ENCODE peak calls at places on chromosome 20, in five cellular contexts. M is K562, E is HepG2, F is SK-N-SH, L is GM12878. W is an unnamed sample.

GRCh38 chr20:58888521-58889333 is 36.2 kb downstream of the GNAS start:
- DNase-seq in M (peak; percentile 79), E (peak; percentile 76), L (no peak), F (peak; percentile 87), W (peak; percentile 72)

GRCh38 chr20:44405246-44405645 is 49.7 kb downstream of the HNF4A start:
- DNase-seq in M (no peak), F (peak; percentile 52), E (no peak), L (no peak), W (no peak)

GRCh38 chr20:24978493-24978892 is 14.1 kb downstream of the APMAP start:
- DNase-seq in M (no peak), F (no peak), E (no peak), L (no peak), W (no peak)

GRCh38 chr20:15699431-15700146 is 873.7 kb downstream of the KIF16B start:
- DNase-seq in L (no peak), F (no peak), M (no peak), E (no peak), W (no peak)

GRCh38 chr20:38658879-38659612 is 57.4 kb downstream of the ARHGAP40 start:
- DNase-seq in L (no peak), M (peak; percentile 66), F (peak; percentile 45), E (peak; percentile 60), W (no peak)

GRCh38 chr20:3250091-3250504 is 11.1 kb upstream of the SLC4A11 start:
- DNase-seq in L (no peak), E (peak; percentile 88), F (no peak), M (peak; percentile 68), W (no peak)

GRCh38 chr20:2778602-2779321 is 21.7 kb downstream of the CPXM1 start:
- DNase-seq in F (no peak), L (no peak), E (no peak), M (no peak), W (no peak)

GRCh38 chr20:57993738-57994431 is 234.6 kb downstream of the ANKRD60 start:
- DNase-seq in E (no peak), L (no peak), F (no peak), M (no peak), W (no peak)

GRCh38 chr20:7673841-7674240 is 266.4 kb downstream of the HAO1 start:
- DNase-seq in F (no peak), M (no peak), L (no peak), E (no peak), W (no peak)

GRCh38 chr20:25270829-25271251 is 23.0 kb downstream of the PYGB start:
- DNase-seq in F (no peak), L (no peak), M (no peak), E (no peak), W (no peak)

GRCh38 chr20:25525857-25526256 is 59.5 kb downstream of the NINL start:
- DNase-seq in F (no peak), L (no peak), E (peak; percentile 97), M (no peak), W (peak; percentile 98)

GRCh38 chr20:56440346-56441007 is 27.9 kb upstream of the RTF2 start:
- DNase-seq in F (no peak), M (no peak), E (no peak), L (peak; percentile 58), W (no peak)

GRCh38 chr20:52105045-52105572 is 86.5 kb downstream of the ZFP64 start:
- DNase-seq in E (no peak), M (no peak), L (no peak), F (peak; percentile 48), W (peak; percentile 26)

GRCh38 chr20:12966468-12967085 is 42.2 kb upstream of the SPTLC3 start:
- DNase-seq in L (no peak), F (no peak), E (peak; percentile 65), M (no peak), W (peak; percentile 63)

GRCh38 chr20:25276533-25277050 is 28.7 kb downstream of the PYGB start:
- DNase-seq in M (no peak), E (no peak), F (no peak), L (no peak), W (no peak)

GRCh38 chr20:51042657-51043247 is 19.8 kb upstream of the KCNG1 start:
- DNase-seq in F (no peak), M (no peak), L (no peak), E (peak; percentile 54), W (no peak)

GRCh38 chr20:31837896-31838397 is 7.5 kb downstream of the FOXS1 start:
- DNase-seq in L (no peak), E (no peak), M (peak; percentile 57), F (no peak), W (peak; percentile 19)
- TF ChIP-seq USF2 in L (no peak), E (no peak), M (no peak), F (no peak), W (no peak)

DNA sequence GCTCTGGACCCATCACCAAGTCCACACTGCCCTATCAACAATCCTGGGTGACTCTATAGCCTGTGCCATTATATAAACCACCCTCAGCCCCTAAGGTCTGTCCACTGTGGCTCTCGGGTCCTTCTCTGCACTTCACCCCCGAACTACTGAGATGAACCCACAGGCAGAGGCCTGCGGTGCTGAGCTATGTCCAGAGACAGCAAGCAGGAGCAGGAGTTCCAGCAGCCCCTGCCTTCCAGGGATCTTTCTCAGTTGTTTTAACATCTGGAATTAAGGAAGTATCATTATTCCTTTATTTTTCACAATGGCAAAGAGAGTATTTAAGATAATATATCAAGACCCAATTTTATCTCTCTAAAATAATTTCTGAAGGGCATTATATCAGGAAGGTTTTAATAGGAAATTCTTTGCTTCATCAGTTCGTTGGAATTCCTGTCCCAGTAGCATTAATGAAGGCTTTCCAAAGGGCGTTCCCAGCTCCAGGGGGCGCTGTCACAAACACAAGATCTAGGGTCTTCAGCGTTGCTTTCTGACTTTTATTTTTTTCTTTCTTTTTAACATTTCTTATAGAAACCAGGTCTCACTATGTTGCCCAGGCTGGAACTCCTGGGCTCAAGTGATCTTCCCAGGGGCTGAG is 27.3 kb downstream of the RRBP1 start:
- DNase-seq in F (peak; percentile 52), M (peak; percentile 44), E (peak; percentile 53), L (no peak), W (peak; percentile 52)
- TF ChIP-seq MXI1 in F (no peak), M (no peak), E (no peak), L (no peak), W (no peak)

DNA sequence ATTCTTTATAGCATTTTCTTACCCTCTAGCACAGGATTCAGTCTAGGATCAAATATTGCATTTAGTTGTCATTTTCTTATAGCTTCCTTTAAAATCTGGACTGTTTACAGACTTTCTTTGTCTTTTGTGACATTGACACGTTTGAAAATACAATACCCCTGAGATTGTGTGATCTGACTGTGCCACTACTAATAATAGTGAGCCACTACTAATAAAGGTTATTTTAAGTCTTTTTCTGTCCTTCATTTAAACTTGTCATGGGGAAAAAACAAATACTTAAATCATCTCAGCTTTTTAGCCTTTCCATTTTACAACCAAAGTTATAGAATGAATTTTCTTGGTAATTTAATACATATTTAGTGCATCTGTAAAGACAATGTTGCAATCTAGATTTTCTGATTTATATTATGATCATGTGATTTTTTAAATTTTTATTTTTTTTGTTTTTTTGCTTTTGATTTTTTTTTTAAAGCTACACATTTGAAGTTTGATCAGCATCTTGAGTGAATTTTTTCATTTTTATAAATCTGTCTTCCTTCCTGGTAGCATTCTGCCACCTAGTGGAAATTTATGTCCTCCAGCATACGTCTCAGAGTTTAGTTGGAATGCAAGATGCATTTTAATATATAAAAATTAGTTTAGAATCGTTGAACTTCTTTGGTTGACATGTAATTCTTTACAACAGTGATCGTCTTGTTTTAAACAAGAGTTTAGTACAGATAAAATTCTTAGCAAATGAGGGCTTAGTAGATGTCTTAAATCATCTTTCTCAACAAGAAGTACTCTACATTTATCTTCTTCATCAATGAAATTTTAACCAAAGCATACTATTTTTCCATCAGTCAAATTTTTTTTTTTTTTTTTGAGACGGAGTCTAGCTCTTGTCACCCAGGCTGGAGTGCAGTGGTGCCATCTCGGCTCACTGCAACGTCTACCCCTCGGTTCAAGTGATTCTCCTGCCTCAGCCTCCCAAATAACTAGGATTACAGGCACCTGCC is 119.4 kb downstream of the NCOA3 start:
- DNase-seq in M (peak; percentile 63), L (peak; percentile 32), F (peak; percentile 39), E (peak; percentile 66), W (peak; percentile 82)
- TF ChIP-seq USF2 in M (no peak), L (no peak), F (no peak), E (no peak), W (no peak)

GRCh38 chr20:19688031-19688806 is 69.8 kb upstream of the RIN2 start:
- DNase-seq in E (peak; percentile 63), L (no peak), M (peak; percentile 7), F (peak; percentile 47), W (peak; percentile 92)
- TF ChIP-seq MXI1 in E (no peak), L (no peak), M (no peak), F (no peak), W (peak; percentile 56)

GRCh38 chr20:63224272-63225081 is 8.5 kb upstream of the YTHDF1 start:
- DNase-seq in E (peak; percentile 56), L (no peak), F (peak; percentile 78), M (peak; percentile 56), W (peak; percentile 44)

GRCh38 chr20:63223826-63224207 is 7.9 kb upstream of the YTHDF1 start:
- DNase-seq in M (no peak), L (no peak), F (no peak), E (no peak), W (no peak)

GRCh38 chr20:63225082-63225454 is 9.1 kb upstream of the YTHDF1 start:
- DNase-seq in L (no peak), M (no peak), F (no peak), E (no peak), W (no peak)

GRCh38 chr20:63222541-63222940 is 6.6 kb upstream of the YTHDF1 start:
- DNase-seq in E (no peak), F (no peak), L (no peak), M (no peak), W (no peak)

GRCh38 chr20:63223121-63223825 is 7.3 kb upstream of the YTHDF1 start:
- DNase-seq in M (peak; percentile 70), L (no peak), F (peak; percentile 76), E (peak; percentile 73), W (peak; percentile 30)
- TF ChIP-seq USF2 in M (no peak), L (no peak), F (no peak), E (no peak), W (no peak)